ENCODE peak calls at places on chromosomes 5 and 9, in seven cellular contexts. Q is fibroblast of mammary gland; R is activated naive CD4-positive, alpha-beta T cell treated with Interleukin-2 at 50 U/mL for 16 hours; L is natural killer cell treated with Interleukin-12 subunit alpha and Interleukin-12 subunit beta and Interleukin-15 and Interleukin-18, amount 100 ng/mL, for 72 hours; Z is non-pigmented ciliary epithelial cell; W is posterior cingulate gyrus; S is GM12891. V is an unnamed sample.

GRCh38 chr9:36317766-36318165 is 59.5 kb upstream of the GNE start:
- DNase-seq in Q (no peak), R (no peak), L (no peak), Z (no peak), W (no peak), S (no peak), V (peak)

GRCh38 chr5:140549237-140550144 is 2.0 kb downstream of the EIF4EBP3 start:
- DNase-seq in Q (peak), R (no peak), L (no peak), Z (no peak), W (no peak), S (no peak), V (peak)

GRCh38 chr5:96868603-96869371 is 7.5 kb upstream of the ERAP2 start:
- DNase-seq in Q (peak), R (no peak), L (no peak), Z (no peak), W (no peak), S (no peak), V (no peak)

GRCh38 chr9:97593960-97594359 is 39.2 kb downstream of the TSTD2 start:
- DNase-seq in Q (no peak), R (no peak), L (no peak), Z (no peak), W (no peak), S (no peak), V (no peak)

GRCh38 chr5:107542428-107542827 is 128.3 kb downstream of the EFNA5 start:
- DNase-seq in Q (peak), R (no peak), L (no peak), Z (peak), W (no peak), S (no peak), V (no peak)

GRCh38 chr9:8857330-8858249 is 1058.0 kb upstream of the DMAC1 start:
- DNase-seq in Q (peak), R (no peak), L (no peak), Z (no peak), W (peak), S (no peak), V (peak)

GRCh38 chr9:35555881-35556280 is 49.2 kb upstream of the TESK1 start:
- DNase-seq in Q (no peak), R (no peak), L (no peak), Z (no peak), W (no peak), S (no peak), V (no peak)

GRCh38 chr9:118473527-118473926 is 769.3 kb downstream of the TLR4 start:
- DNase-seq in Q (no peak), R (no peak), L (no peak), Z (no peak), W (no peak), S (no peak), V (no peak)

GRCh38 chr5:194603-195209 is 3.4 kb downstream of the LRRC14B start:
- DNase-seq in Q (no peak), R (no peak), L (no peak), Z (no peak), W (no peak), S (no peak), V (no peak)

GRCh38 chr5:67350600-67351315 is 154.2 kb upstream of the CD180 start:
- DNase-seq in Q (peak), R (no peak), L (no peak), Z (no peak), W (no peak), S (no peak), V (no peak)

GRCh38 chr9:107948086-107948485 is 458.5 kb upstream of the KLF4 start:
- DNase-seq in Q (peak), R (no peak), L (no peak), Z (no peak), W (no peak), S (no peak), V (no peak)

GRCh38 chr5:61319388-61320146 is 12.5 kb upstream of the ZSWIM6 start:
- DNase-seq in Q (no peak), R (no peak), L (no peak), Z (no peak), W (no peak), S (peak), V (peak)

GRCh38 chr9:89774971-89775370 is 170.2 kb downstream of the GADD45G start:
- DNase-seq in Q (no peak), R (no peak), L (no peak), Z (no peak), W (no peak), S (no peak), V (no peak)

GRCh38 chr9:130642926-130643325 is 21.5 kb upstream of the PRDM12 start:
- DNase-seq in Q (no peak), R (no peak), L (no peak), Z (no peak), W (no peak), S (no peak), V (no peak)

GRCh38 chr9:95406114-95406513 is 88.6 kb upstream of the FANCC start:
- DNase-seq in Q (peak), R (no peak), L (no peak), Z (no peak), W (no peak), S (no peak), V (no peak)

GRCh38 chr5:90191352-90192045 is 218.1 kb downstream of the CETN3 start:
- DNase-seq in Q (no peak), R (no peak), L (no peak), Z (no peak), W (no peak), S (no peak), V (no peak)

GRCh38 chr5:56301041-56301440 is 67.9 kb upstream of the ANKRD55 start:
- DNase-seq in Q (peak), R (no peak), L (no peak), Z (no peak), W (no peak), S (no peak), V (no peak)

GRCh38 chr9:69660304-69660703 is 11.9 kb downstream of the APBA1 start:
- DNase-seq in Q (no peak), R (no peak), L (no peak), Z (no peak), W (no peak), S (no peak), V (no peak)